ENCODE peak calls at places on chromosomes 5 and 9, in six cellular contexts. X, Z, G, A, U and Y are unnamed samples.

GRCh38 chr9:34072410-34072809 is 23.7 kb upstream of the UBAP2 start:
- DNase-seq in G (no peak), Z (no peak), X (no peak), U (no peak), A (no peak), Y (no peak)

GRCh38 chr5:93378073-93378472 is 202.9 kb downstream of the NR2F1-AS1 start:
- DNase-seq in X (no peak), U (no peak), G (no peak), A (no peak), Z (peak), Y (no peak)

GRCh38 chr9:110452227-110452801 is 114.7 kb upstream of the TXNDC8 start:
- DNase-seq in A (no peak), Z (no peak), U (no peak), X (no peak), G (no peak), Y (no peak)

GRCh38 chr5:107794731-107795130 is 124.0 kb upstream of the EFNA5 start:
- DNase-seq in A (no peak), G (no peak), Z (no peak), U (no peak), X (no peak), Y (no peak)

GRCh38 chr5:158676642-158677489 is 422.9 kb downstream of the EBF1 start:
- DNase-seq in U (no peak), G (no peak), X (no peak), Z (no peak), A (no peak), Y (no peak)

GRCh38 chr5:134466241-134467069 is 54.8 kb upstream of the CDKN2AIPNL start:
- DNase-seq in A (peak), G (peak), Z (peak), X (peak), U (no peak), Y (no peak)

GRCh38 chr9:120365386-120365785 is 214.6 kb downstream of the CDK5RAP2 start:
- DNase-seq in Z (no peak), X (no peak), G (no peak), A (no peak), U (no peak), Y (no peak)

GRCh38 chr9:109166771-109167601 is at the start of gene FRRS1L:
- DNase-seq in A (no peak), Z (no peak), U (no peak), G (no peak), X (no peak), Y (no peak)

GRCh38 chr9:70340572-70340971 is 73.9 kb downstream of the KLF9 start:
- DNase-seq in G (peak), U (no peak), A (no peak), X (no peak), Z (no peak), Y (no peak)